ENCODE peak calls at places on chromosome 3, in nine cellular contexts. P is CD4-positive, alpha-beta T cell; W is NB4; D is tibial artery; Q is A549; T is GM13977; A is cardiac fibroblast; K is BE2C; F is endothelial cell. Z is an unnamed sample.

GRCh38 chr3:79517766-79518413 is 249.9 kb downstream of the ROBO1 start:
- DNase-seq in D (no peak), A (peak; percentile 64), W (peak; percentile 22), P (no peak), F (peak; percentile 39), K (peak; percentile 43), Q (no peak), T (no peak), Z (peak; percentile 41)

GRCh38 chr3:125585595-125586223 is 9.6 kb downstream of the OSBPL11 start:
- DNase-seq in P (peak; percentile 31), A (peak; percentile 87), Q (peak; percentile 43), D (peak; percentile 58), F (peak; percentile 64), W (peak; percentile 56), T (peak; percentile 44), K (peak; percentile 67), Z (peak; percentile 64)

GRCh38 chr3:137075020-137075419 is 117.2 kb downstream of the IL20RB start:
- DNase-seq in D (no peak), F (no peak), A (no peak), Q (no peak), K (no peak), T (no peak), P (no peak), W (no peak), Z (no peak)

GRCh38 chr3:85922374-85922773 is 963.6 kb downstream of the CADM2 start:
- DNase-seq in Q (no peak), T (no peak), W (no peak), A (no peak), D (no peak), K (no peak), P (no peak), F (no peak), Z (no peak)

GRCh38 chr3:37540786-37541185 is 320.9 kb upstream of the CTDSPL start:
- DNase-seq in K (no peak), P (no peak), W (no peak), T (no peak), Q (no peak), D (no peak), A (no peak), F (no peak), Z (no peak)

GRCh38 chr3:144497452-144497851 is 525.8 kb downstream of the DIPK2A start:
- DNase-seq in F (no peak), W (no peak), P (no peak), T (no peak), D (no peak), Q (no peak), K (no peak), A (no peak), Z (no peak)

GRCh38 chr3:141227752-141228151 is 3.9 kb upstream of the PXYLP1 start:
- DNase-seq in Q (no peak), T (no peak), P (no peak), W (no peak), K (peak; percentile 85), F (no peak), A (peak; percentile 48), D (no peak), Z (no peak)

GRCh38 chr3:15610083-15610482 is 8.5 kb downstream of the BTD start:
- DNase-seq in A (peak; percentile 81), K (no peak), D (peak; percentile 65), P (no peak), W (peak; percentile 96), Q (peak; percentile 64), T (no peak), F (no peak), Z (no peak)

GRCh38 chr3:172341482-172342059 is 106.7 kb downstream of the GHSR start:
- DNase-seq in F (peak; percentile 13), P (no peak), T (peak; percentile 51), D (no peak), K (no peak), A (peak; percentile 73), Q (peak; percentile 13), W (peak; percentile 69), Z (peak; percentile 51)

GRCh38 chr3:158167737-158168469 is 58.0 kb downstream of the RSRC1 start:
- DNase-seq in F (no peak), D (no peak), A (peak; percentile 94), P (no peak), T (no peak), K (no peak), Q (peak; percentile 60), W (peak; percentile 92), Z (peak; percentile 69)

GRCh38 chr3:72272356-72272755 is 487.4 kb upstream of the PROK2 start:
- DNase-seq in K (no peak), T (no peak), D (no peak), F (no peak), A (no peak), Q (no peak), P (no peak), W (no peak), Z (no peak)

GRCh38 chr3:67531149-67532101 is 123.0 kb downstream of the SUCLG2 start:
- DNase-seq in W (no peak), F (no peak), K (no peak), A (no peak), D (no peak), P (no peak), Q (no peak), T (no peak), Z (no peak)

GRCh38 chr3:7630925-7631324 is 770.0 kb downstream of the GRM7 start:
- DNase-seq in D (no peak), K (peak; percentile 81), F (no peak), Q (no peak), T (no peak), W (no peak), P (no peak), A (peak; percentile 71), Z (no peak)

GRCh38 chr3:52704611-52705437 is 767 bp downstream of the GLT8D1 start:
- DNase-seq in P (no peak), Q (peak; percentile 21), T (peak; percentile 39), K (no peak), D (no peak), W (peak; percentile 50), F (peak; percentile 7), A (peak; percentile 26), Z (no peak)

GRCh38 chr3:48476426-48477053 is 27.4 kb downstream of the SHISA5 start:
- DNase-seq in T (no peak), Q (no peak), P (no peak), K (no peak), F (no peak), D (no peak), W (no peak), A (no peak), Z (no peak)

GRCh38 chr3:136114421-136114820 is 81.7 kb downstream of the MSL2 start:
- DNase-seq in T (no peak), A (no peak), D (no peak), P (no peak), K (no peak), W (no peak), Q (no peak), F (no peak), Z (no peak)

GRCh38 chr3:111690242-111690641 is 95.1 kb upstream of the ZBED2 start:
- DNase-seq in Q (no peak), F (no peak), W (no peak), D (no peak), A (no peak), T (peak; percentile 52), K (no peak), P (no peak), Z (no peak)

GRCh38 chr3:63076357-63076756 is 201.1 kb upstream of the CADPS start:
- DNase-seq in D (no peak), T (no peak), P (no peak), W (no peak), K (no peak), A (no peak), F (no peak), Q (no peak), Z (no peak)

GRCh38 chr3:107514453-107514852 is 8.3 kb upstream of the BBX start:
- DNase-seq in K (no peak), F (no peak), T (no peak), Q (no peak), D (no peak), A (no peak), P (no peak), W (no peak), Z (no peak)

GRCh38 chr3:107506458-107506857 is 16.3 kb upstream of the BBX start:
- DNase-seq in Q (no peak), K (no peak), A (no peak), W (peak; percentile 4), D (no peak), T (no peak), P (no peak), F (no peak), Z (no peak)

GRCh38 chr3:107516475-107516874 is 6.3 kb upstream of the BBX start:
- DNase-seq in F (no peak), A (no peak), P (no peak), W (no peak), D (no peak), K (no peak), Q (no peak), T (no peak), Z (no peak)

GRCh38 chr3:107508331-107508730 is 14.4 kb upstream of the BBX start:
- DNase-seq in F (no peak), Q (no peak), A (no peak), W (no peak), P (no peak), D (no peak), K (no peak), T (no peak), Z (no peak)

GRCh38 chr3:107512108-107512507 is 10.7 kb upstream of the BBX start:
- DNase-seq in Q (no peak), F (no peak), D (no peak), T (no peak), W (no peak), K (no peak), A (no peak), P (no peak), Z (no peak)
- TF ChIP-seq CTCF in Q (no peak), F (no peak), D (no peak), T (no peak), W (no peak), K (no peak), A (no peak), P (no peak), Z (no peak)

GRCh38 chr3:20622304-20622703 is 436.3 kb upstream of the SGO1 start:
- DNase-seq in P (no peak), D (no peak), A (no peak), K (no peak), T (no peak), W (no peak), F (no peak), Q (no peak), Z (no peak)
- TF ChIP-seq CTCF in P (no peak), D (peak; percentile 11), A (no peak), K (no peak), T (no peak), W (no peak), F (no peak), Q (no peak), Z (no peak)

DNA sequence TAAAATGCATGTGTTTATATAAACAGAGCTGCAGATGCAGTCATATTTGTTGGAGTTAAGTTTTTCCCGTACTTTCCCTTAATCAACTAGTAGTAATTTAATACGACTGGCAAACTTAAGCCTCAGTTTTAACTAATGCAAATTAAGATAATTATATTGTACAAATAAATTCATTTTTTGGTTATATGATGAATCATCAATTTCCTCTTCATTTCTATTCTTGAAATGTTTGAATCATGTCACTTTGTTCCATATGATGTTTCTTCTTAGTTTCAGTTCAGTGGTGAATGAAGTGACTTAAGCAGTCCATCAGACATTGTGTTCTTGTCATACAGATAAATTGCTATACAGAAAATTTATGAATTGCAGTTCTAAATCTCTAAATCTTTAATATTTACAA is 1361.2 kb upstream of the EPHA6 start:
- DNase-seq in F (no peak), T (no peak), K (no peak), D (no peak), Q (no peak), W (no peak), A (no peak), P (no peak), Z (no peak)
- TF ChIP-seq CTCF in F (no peak), T (no peak), K (no peak), D (no peak), Q (no peak), W (no peak), A (no peak), P (no peak), Z (no peak)

GRCh38 chr3:122356402-122356801 is 26.6 kb downstream of the MIX23 start:
- DNase-seq in D (no peak), P (peak; percentile 11), K (peak; percentile 56), Q (peak; percentile 31), F (peak; percentile 48), W (peak; percentile 54), A (peak; percentile 21), T (peak; percentile 44), Z (peak; percentile 66)
- TF ChIP-seq CTCF in D (no peak), P (peak; percentile 9), K (peak; percentile 70), Q (peak; percentile 45), F (no peak), W (peak; percentile 38), A (peak; percentile 47), T (peak; percentile 66), Z (peak; percentile 27)

Z was measured in Calu3.